ENCODE peak calls at places on chromosomes 11 and 22, in four cellular contexts. J, N, D and H are unnamed samples.

GRCh38 chr11:636511-637332 is at the start of gene DRD4:
- DNase-seq in D (peak), N (no peak), J (no peak), H (no peak)

GRCh38 chr11:65355013-65355775 is 643 bp downstream of the TIGD3 start:
- DNase-seq in N (peak), J (no peak), D (no peak), H (no peak)

GRCh38 chr11:121700968-121701367 is 248.2 kb upstream of the SORL1-AS1 start:
- DNase-seq in D (no peak), J (no peak), N (no peak), H (no peak)

GRCh38 chr11:35077709-35078695 is 61.0 kb upstream of the CD44 start:
- DNase-seq in N (peak), J (no peak), D (peak), H (no peak)

GRCh38 chr11:92687724-92688123 is 281.7 kb upstream of the MTNR1B start:
- DNase-seq in N (no peak), J (no peak), D (no peak), H (no peak)

GRCh38 chr22:35044607-35045390 is 21.2 kb upstream of the ISX start:
- DNase-seq in J (no peak), D (no peak), N (no peak), H (no peak)

GRCh38 chr22:30569674-30570202 is 4.7 kb downstream of the GAL3ST1 start:
- DNase-seq in D (no peak), N (no peak), J (no peak), H (no peak)

GRCh38 chr22:46791201-46791731 is 28.8 kb downstream of the TBC1D22A start:
- DNase-seq in N (peak), D (peak), J (no peak), H (no peak)

GRCh38 chr11:71129624-71130023 is 122.8 kb downstream of the SHANK2 start:
- DNase-seq in N (no peak), J (peak), D (no peak), H (no peak)

GRCh38 chr11:47390084-47390760 is 11.9 kb upstream of the SPI1 start:
- DNase-seq in N (no peak), D (no peak), J (no peak), H (no peak)

GRCh38 chr11:105092255-105093239 is 47.0 kb downstream of the CARD18 start:
- DNase-seq in D (peak), N (no peak), J (no peak), H (no peak)

GRCh38 chr11:10317776-10318526 is 13.1 kb downstream of the ADM start:
- DNase-seq in N (no peak), J (no peak), D (no peak), H (no peak)

DNA sequence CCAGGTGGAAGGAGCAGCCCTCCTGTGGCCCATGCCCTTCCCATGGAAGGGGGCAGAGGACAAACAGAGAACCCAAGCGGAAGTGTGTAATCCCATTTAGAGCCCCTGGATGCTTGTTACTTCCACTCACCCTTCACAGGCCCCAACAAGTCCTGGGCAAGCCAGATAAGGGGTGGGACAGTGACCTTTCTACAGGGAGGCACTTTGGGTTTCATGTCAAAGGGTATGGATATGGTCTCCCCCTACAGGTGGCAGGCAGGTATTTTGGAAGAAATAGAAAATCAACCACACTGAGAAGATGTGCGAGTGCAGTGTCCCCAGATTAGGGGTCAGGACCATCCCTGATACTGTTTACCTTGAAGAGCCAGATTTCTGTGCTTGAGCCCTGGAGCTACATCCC is 11.4 kb downstream of the MPEG1 start:
- DNase-seq in N (no peak), D (no peak), J (no peak), H (no peak)
- TF ChIP-seq CTCF in N (peak), D (no peak), J (no peak), H (peak)

DNA sequence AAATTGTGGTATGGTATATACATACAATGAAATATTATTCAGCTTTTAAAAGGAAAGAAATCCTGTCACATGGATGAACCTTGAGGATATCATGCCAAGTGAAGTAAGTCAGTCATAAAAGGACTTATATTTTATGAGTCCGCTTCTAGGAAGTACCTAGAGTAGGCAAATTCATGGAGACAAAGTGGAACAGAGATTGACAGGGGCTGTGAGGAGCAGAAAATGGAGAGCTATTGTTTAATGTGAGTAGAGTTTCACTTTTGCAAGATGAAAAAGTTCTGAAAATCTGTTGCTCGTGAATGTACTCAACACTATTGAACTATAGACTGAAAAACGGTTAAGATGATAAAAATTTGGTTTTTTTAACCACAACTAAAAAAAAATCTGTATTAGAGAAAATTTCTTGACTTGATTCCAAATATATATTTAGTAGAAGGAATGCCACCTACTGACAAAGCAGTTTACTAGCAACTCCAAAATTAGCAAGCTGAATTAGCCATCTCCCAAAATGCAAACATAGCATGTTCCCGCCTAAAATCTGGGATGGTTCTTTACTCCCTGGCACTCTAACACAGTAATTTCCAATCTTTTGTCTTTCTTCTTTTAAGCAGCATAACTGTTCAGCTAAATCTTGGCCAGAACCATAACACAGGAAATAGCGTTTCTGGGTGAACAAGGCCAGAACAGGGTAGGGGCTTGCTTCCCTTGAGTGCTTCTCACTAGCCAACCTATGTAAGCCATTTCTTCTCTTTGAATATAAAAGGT is 1.5 kb downstream of the UFD1 start:
- DNase-seq in D (peak), J (no peak), N (no peak), H (no peak)
- TF ChIP-seq CTCF in D (peak), J (no peak), N (peak), H (peak)

GRCh38 chr11:117730256-117730800 is 66.7 kb downstream of the DSCAML1 start:
- DNase-seq in D (no peak), J (no peak), N (no peak), H (no peak)
- TF ChIP-seq CTCF in D (no peak), J (no peak), N (no peak), H (no peak)

DNA sequence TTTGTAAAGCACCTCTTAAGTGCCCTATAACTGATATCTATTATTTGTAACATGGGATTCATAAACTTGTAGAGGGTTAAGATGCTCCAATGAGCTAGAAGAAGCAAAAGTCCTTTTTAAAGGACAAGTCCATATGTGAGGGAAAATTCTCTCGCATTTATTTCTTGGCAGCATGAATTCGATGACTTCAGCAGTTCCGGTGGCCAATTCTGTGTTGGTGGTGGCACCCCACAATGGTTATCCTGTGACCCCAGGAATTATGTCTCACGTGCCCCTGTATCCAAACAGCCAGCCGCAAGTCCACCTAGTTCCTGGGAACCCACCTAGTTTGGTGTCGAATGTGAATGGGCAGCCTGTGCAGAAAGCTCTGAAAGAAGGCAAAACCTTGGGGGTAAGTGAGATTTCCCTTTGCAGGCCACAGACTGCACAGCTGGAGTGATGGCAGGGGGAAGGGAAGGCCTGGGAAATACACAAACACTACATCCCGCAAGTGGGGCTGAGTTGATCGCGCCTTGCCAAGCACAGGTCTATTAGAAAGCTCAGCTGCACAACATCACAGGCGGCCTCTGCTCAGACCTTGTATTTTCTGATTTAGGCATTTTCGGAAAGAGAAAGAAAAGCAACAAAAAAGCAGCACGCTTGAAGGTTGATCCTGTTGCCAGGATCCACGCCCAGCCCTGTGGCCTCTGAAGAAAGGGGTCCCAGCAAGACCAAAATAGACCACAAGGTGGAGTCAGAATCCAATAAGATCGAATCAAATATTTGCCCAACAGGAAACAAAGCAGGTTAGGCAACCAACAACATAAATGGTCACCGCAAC is 1.5 kb downstream of the MS4A8 start:
- DNase-seq in D (no peak), N (no peak), J (no peak), H (no peak)
- TF ChIP-seq CTCF in D (no peak), N (peak), J (no peak), H (peak)

DNA sequence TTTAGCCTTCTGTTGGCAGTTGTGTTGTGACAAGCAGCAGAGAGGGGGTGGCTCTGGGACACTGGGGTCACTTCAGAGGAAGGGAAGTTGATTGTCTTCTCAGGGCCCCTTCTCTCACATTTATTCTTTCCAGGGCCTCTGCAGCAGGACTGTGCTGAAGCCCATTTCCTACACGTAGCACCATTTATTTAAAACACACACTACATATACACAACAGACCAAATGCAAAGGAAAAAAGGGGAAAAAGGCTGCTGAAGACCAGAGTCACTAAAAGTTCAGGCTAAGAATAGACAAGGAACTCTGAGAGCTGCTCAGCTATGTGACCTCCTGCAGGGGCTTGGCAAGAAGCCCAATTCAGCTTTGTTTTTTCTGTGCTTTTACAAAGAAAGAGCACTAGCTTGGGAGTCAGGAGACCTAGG is 28.3 kb upstream of the UPB1 start:
- DNase-seq in J (no peak), D (peak), N (no peak), H (no peak)
- TF ChIP-seq CTCF in J (no peak), D (no peak), N (no peak), H (no peak)

GRCh38 chr11:118956847-118957469 is 860 bp downstream of the UPK2 start:
- DNase-seq in D (no peak), J (no peak), N (no peak), H (no peak)

GRCh38 chr11:118957968-118958367 is 1.9 kb downstream of the UPK2 start:
- DNase-seq in D (no peak), N (no peak), J (no peak), H (no peak)

GRCh38 chr11:118957549-118957948 is 1.5 kb downstream of the UPK2 start:
- DNase-seq in J (no peak), D (no peak), N (no peak), H (no peak)

GRCh38 chr11:118956094-118956846 is at the start of gene UPK2:
- DNase-seq in J (no peak), D (peak), N (peak), H (no peak)

DNA sequence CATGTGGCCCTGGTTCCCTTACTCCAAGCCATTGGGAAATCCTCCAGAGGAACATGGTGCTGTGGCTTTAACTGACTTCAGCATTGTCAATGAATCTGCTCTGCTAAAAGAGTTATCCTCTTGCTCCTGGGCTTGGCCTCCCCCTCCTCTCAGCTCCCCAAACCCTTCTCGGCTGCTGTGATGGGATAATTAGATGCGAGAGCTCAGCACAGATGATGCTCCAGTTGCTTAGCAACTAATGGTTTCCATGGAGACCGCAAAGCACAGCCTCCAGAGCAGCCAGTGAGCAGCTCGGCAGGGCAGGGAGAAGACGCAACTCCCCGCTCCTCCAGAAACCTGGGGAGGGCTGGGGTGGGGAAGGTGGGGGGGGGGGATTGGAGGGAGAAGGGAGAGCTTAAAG is 2.8 kb upstream of the UPK2 start:
- DNase-seq in D (peak), J (no peak), N (peak), H (no peak)
- TF ChIP-seq CTCF in D (no peak), J (no peak), N (no peak), H (no peak)

DNA sequence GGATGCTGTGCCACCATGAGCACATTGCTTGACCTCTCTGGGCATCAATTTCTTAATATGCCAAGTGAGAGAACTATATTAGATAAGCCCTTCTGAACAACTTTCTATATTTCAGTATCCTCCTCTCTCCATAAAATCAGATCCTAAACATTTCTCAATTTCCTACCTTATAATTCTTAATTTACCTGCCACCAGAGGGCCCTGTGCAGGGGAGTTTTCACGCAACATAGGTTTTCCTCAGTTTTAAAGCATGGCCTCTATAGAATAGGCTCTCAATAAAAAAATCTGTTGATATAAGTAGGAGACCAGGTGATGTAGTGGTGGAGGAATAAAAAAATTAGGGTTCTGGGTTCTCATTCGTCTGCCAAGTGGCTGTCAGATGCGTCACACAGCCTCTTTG is 83.7 kb upstream of the DBX1 start:
- DNase-seq in J (no peak), D (no peak), N (no peak), H (no peak)
- TF ChIP-seq CTCF in J (no peak), D (no peak), N (peak), H (peak)

GRCh38 chr22:19723165-19723989 is at the start of gene GP1BB:
- DNase-seq in D (no peak), N (no peak), J (no peak), H (no peak)
- TF ChIP-seq CTCF in D (no peak), N (no peak), J (no peak), H (peak)